ENCODE peak calls at places on chromosomes 12 and 14, in nine cellular contexts. X is astrocyte; K is HEK293T; B is activated T-cell treated with anti-CD3 and anti-CD28 coated beads, Interleukin-2, amount 50 U/mL, for 72 hours; D is left ventricle myocardium inferior; F is fibroblast of pulmonary artery; Y is PC-9; W is nucleus accumbens; C is Ammon's horn. U is an unnamed sample.

GRCh38 chr14:101361451-101362433 is 199.6 kb upstream of the DIO3 start:
- DNase-seq in Y (no peak), F (no peak), C (no peak), W (no peak), D (no peak), X (no peak), K (no peak), B (no peak), U (no peak)

GRCh38 chr12:4725057-4725456 is 4.9 kb downstream of the GALNT8 start:
- DNase-seq in B (no peak), K (no peak), C (no peak), F (no peak), D (no peak), X (no peak), Y (no peak), W (no peak), U (no peak)

GRCh38 chr12:9243999-9244649 is 35.9 kb upstream of the PZP start:
- DNase-seq in Y (no peak), W (no peak), K (no peak), X (no peak), C (no peak), D (no peak), B (no peak), F (no peak), U (no peak)

GRCh38 chr14:64572721-64573508 is 23.2 kb downstream of the PPP1R36 start:
- DNase-seq in B (no peak), F (no peak), K (no peak), X (peak), W (no peak), D (no peak), C (peak), Y (no peak), U (no peak)

GRCh38 chr12:107844312-107844921 is 69.9 kb downstream of the ASCL4 start:
- DNase-seq in B (no peak), Y (no peak), K (no peak), D (no peak), F (peak), C (no peak), X (no peak), W (no peak), U (no peak)

GRCh38 chr12:128509170-128509569 is 242.2 kb downstream of the TMEM132C start:
- DNase-seq in F (no peak), K (no peak), W (no peak), X (no peak), B (no peak), D (no peak), C (no peak), Y (no peak), U (no peak)

GRCh38 chr12:57175428-57176138 is 28.2 kb upstream of the LRP1-AS start:
- DNase-seq in Y (peak), F (peak), X (peak), C (peak), K (peak), D (peak), W (peak), B (peak), U (peak)

GRCh38 chr12:42237853-42238239 is 202 bp downstream of the YAF2 start:
- DNase-seq in C (peak), K (no peak), Y (no peak), W (no peak), F (no peak), B (no peak), X (no peak), D (no peak), U (no peak)

GRCh38 chr12:42459336-42459847 is 130.2 kb downstream of the PRICKLE1 start:
- DNase-seq in K (no peak), C (no peak), D (no peak), Y (no peak), X (no peak), W (no peak), B (no peak), F (no peak), U (no peak)

GRCh38 chr14:28163897-28164296 is 602.7 kb upstream of the FOXG1 start:
- DNase-seq in D (no peak), Y (no peak), W (no peak), X (no peak), K (no peak), B (no peak), C (no peak), F (no peak), U (no peak)

GRCh38 chr14:102280376-102280962 is 24.5 kb downstream of the MOK start:
- DNase-seq in W (no peak), Y (peak), X (peak), F (peak), B (no peak), D (no peak), C (no peak), K (no peak), U (no peak)

GRCh38 chr14:70193396-70193795 is 4.6 kb upstream of the SLC8A3 start:
- DNase-seq in F (no peak), C (no peak), K (no peak), B (no peak), X (no peak), Y (no peak), W (no peak), D (no peak), U (no peak)

GRCh38 chr14:77076118-77076631 is 21.9 kb upstream of the CIPC start:
- DNase-seq in C (no peak), K (no peak), F (peak), X (no peak), W (no peak), Y (no peak), D (peak), B (no peak), U (peak)

GRCh38 chr12:24554612-24555300 is 394.1 kb downstream of the BCAT1 start:
- DNase-seq in F (no peak), D (no peak), Y (no peak), C (peak), W (no peak), X (no peak), K (no peak), B (no peak), U (no peak)

GRCh38 chr12:113075137-113075683 is 18.7 kb downstream of the DTX1 start:
- DNase-seq in C (no peak), Y (no peak), B (no peak), D (no peak), X (no peak), K (no peak), W (no peak), F (no peak), U (no peak)

GRCh38 chr14:24139272-24139934 is 2.0 kb downstream of the EMC9 start:
- DNase-seq in Y (no peak), B (peak), W (no peak), C (no peak), K (no peak), X (no peak), F (no peak), D (no peak), U (no peak)

GRCh38 chr12:93094988-93095737 is 166.1 kb upstream of the EEA1 start:
- DNase-seq in F (no peak), Y (no peak), X (no peak), D (no peak), C (no peak), K (no peak), W (no peak), B (peak), U (no peak)

GRCh38 chr12:131860472-131861260 is 32.5 kb downstream of the MMP17 start:
- DNase-seq in F (peak), D (peak), B (peak), Y (peak), C (no peak), K (peak), X (peak), W (no peak), U (peak)

GRCh38 chr14:85534435-85534834 is 4.5 kb downstream of the FLRT2 start:
- DNase-seq in W (no peak), C (peak), D (no peak), B (no peak), Y (no peak), X (no peak), F (peak), K (no peak), U (no peak)

GRCh38 chr14:21529515-21529914 is 3.4 kb upstream of the SALL2 start:
- DNase-seq in K (no peak), X (no peak), B (no peak), C (no peak), D (no peak), Y (no peak), W (no peak), F (no peak), U (no peak)

GRCh38 chr12:107351716-107352115 is 258.4 kb upstream of the CRY1 start:
- DNase-seq in B (no peak), X (no peak), C (no peak), D (no peak), F (no peak), W (no peak), Y (no peak), K (no peak), U (no peak)

GRCh38 chr14:76236172-76237130 is 84.7 kb downstream of the GPATCH2L start:
- DNase-seq in B (no peak), D (no peak), K (no peak), F (no peak), X (peak), Y (no peak), C (no peak), W (no peak), U (no peak)

GRCh38 chr12:53560386-53560785 is 53.1 kb upstream of the NPFF start:
- DNase-seq in Y (no peak), C (no peak), B (no peak), D (no peak), K (no peak), X (peak), W (no peak), F (peak), U (no peak)

U was measured in adrenal gland.